ENCODE peak calls at places on chromosomes 1 and 21, in eight cellular contexts. T, A, J, X, V, R, D and Z are unnamed samples.

GRCh38 chr1:210022044-210022443 is 84.0 kb downstream of the SYT14 start:
- DNase-seq in R (no peak), D (no peak), T (no peak), J (no peak), X (no peak), V (no peak), A (no peak), Z (no peak)

GRCh38 chr1:2591233-2591580 is 4.6 kb downstream of the PRXL2B start:
- DNase-seq in X (no peak), D (no peak), R (no peak), V (no peak), T (no peak), A (no peak), J (no peak), Z (no peak)

GRCh38 chr21:45120975-45121374 is 46.6 kb downstream of the ADARB1 start:
- DNase-seq in A (no peak), T (no peak), D (no peak), X (no peak), J (no peak), R (no peak), V (no peak), Z (no peak)

GRCh38 chr21:29148535-29148934 is 18.1 kb downstream of the MAP3K7CL start:
- DNase-seq in T (no peak), V (no peak), R (no peak), A (no peak), X (no peak), J (no peak), D (no peak), Z (no peak)

GRCh38 chr1:201212056-201212455 is 21.4 kb downstream of the IGFN1 start:
- DNase-seq in D (no peak), V (no peak), T (no peak), X (no peak), J (no peak), R (no peak), A (no peak), Z (peak)

GRCh38 chr1:43269627-43270375 is at the start of gene TMEM125:
- DNase-seq in R (peak), J (peak), A (no peak), V (peak), T (no peak), X (peak), D (no peak), Z (peak)

GRCh38 chr1:201598396-201598795 is 59.5 kb downstream of the NAV1 start:
- DNase-seq in J (no peak), D (no peak), V (no peak), X (no peak), A (no peak), T (no peak), R (no peak), Z (peak)

GRCh38 chr1:150876111-150876434 is 326 bp downstream of the ARNT start:
- DNase-seq in D (no peak), J (no peak), X (peak), A (no peak), V (peak), R (no peak), T (no peak), Z (no peak)

GRCh38 chr1:157105988-157106812 is 6.6 kb upstream of the ETV3L start:
- DNase-seq in X (peak), J (peak), R (no peak), T (no peak), D (no peak), V (peak), A (peak), Z (peak)

GRCh38 chr1:24720152-24720551 is 25.1 kb upstream of the CLIC4 start:
- DNase-seq in A (peak), V (peak), D (peak), J (peak), T (peak), R (peak), X (peak), Z (peak)

GRCh38 chr1:85137660-85138059 is 63.2 kb downstream of the SYDE2 start:
- DNase-seq in A (peak), X (no peak), V (peak), T (peak), J (peak), D (no peak), R (no peak), Z (no peak)

GRCh38 chr1:231724876-231725647 is 98.5 kb downstream of the DISC1 start:
- DNase-seq in D (no peak), A (no peak), R (no peak), V (no peak), X (no peak), J (peak), T (peak), Z (no peak)

GRCh38 chr1:221035680-221036153 is 156.5 kb downstream of the HLX start:
- DNase-seq in R (no peak), V (no peak), J (no peak), D (no peak), A (no peak), X (no peak), T (no peak), Z (no peak)

GRCh38 chr1:46370214-46370633 is 23.9 kb upstream of the FAAH start:
- DNase-seq in A (no peak), T (no peak), D (no peak), X (no peak), J (no peak), V (peak), R (no peak), Z (no peak)

GRCh38 chr1:220690140-220691038 is at the start of gene C1orf115:
- DNase-seq in T (peak), D (peak), J (peak), V (peak), R (peak), A (peak), X (no peak), Z (peak)

GRCh38 chr1:25253911-25254310 is 6.7 kb upstream of the RSRP1 start:
- DNase-seq in R (no peak), V (no peak), D (no peak), X (no peak), J (no peak), A (no peak), T (no peak), Z (no peak)

GRCh38 chr1:17485280-17485679 is 45.8 kb upstream of the RCC2 start:
- DNase-seq in A (no peak), V (peak), T (no peak), R (no peak), D (no peak), J (peak), X (no peak), Z (no peak)

GRCh38 chr1:51328279-51328678 is 2.1 kb downstream of the TTC39A start:
- DNase-seq in J (no peak), R (no peak), X (no peak), T (no peak), A (no peak), V (no peak), D (no peak), Z (no peak)

GRCh38 chr1:33825506-33825905 is 38.4 kb upstream of the HMGB4 start:
- DNase-seq in T (no peak), X (no peak), D (no peak), A (no peak), R (no peak), V (no peak), J (no peak), Z (no peak)

GRCh38 chr1:200183637-200184036 is 156.1 kb downstream of the NR5A2 start:
- DNase-seq in R (no peak), T (no peak), X (no peak), J (no peak), V (no peak), D (no peak), A (no peak), Z (no peak)

GRCh38 chr1:157227700-157228099 is 89.5 kb upstream of the ETV3 start:
- DNase-seq in D (no peak), V (no peak), J (no peak), A (no peak), T (no peak), R (no peak), X (no peak), Z (no peak)

GRCh38 chr1:64743954-64744491 is 852 bp upstream of the RAVER2 start:
- DNase-seq in X (no peak), V (no peak), J (peak), A (no peak), T (peak), D (no peak), R (peak), Z (no peak)

GRCh38 chr21:27079807-27080206 is 112.9 kb upstream of the ADAMTS5 start:
- DNase-seq in A (no peak), R (no peak), X (no peak), V (no peak), T (no peak), D (no peak), J (no peak), Z (no peak)

GRCh38 chr1:16046865-16047264 is 3.3 kb downstream of the CLCNKB start:
- DNase-seq in R (no peak), D (no peak), T (no peak), J (no peak), V (no peak), X (no peak), A (no peak), Z (no peak)

GRCh38 chr1:208534604-208534907 is 290.4 kb upstream of the PLXNA2 start:
- DNase-seq in V (no peak), T (no peak), D (no peak), R (no peak), J (peak), X (no peak), A (no peak), Z (no peak)

GRCh38 chr1:95073446-95073845 is 695 bp upstream of the ALG14 start:
- DNase-seq in D (no peak), T (no peak), J (no peak), A (no peak), X (no peak), V (no peak), R (no peak), Z (no peak)

GRCh38 chr1:95069711-95070093 is 3.0 kb downstream of the ALG14 start:
- DNase-seq in R (no peak), T (no peak), X (no peak), J (peak), A (no peak), V (no peak), D (no peak), Z (no peak)

GRCh38 chr1:95072532-95073419 is at the start of gene ALG14:
- DNase-seq in D (peak), V (peak), J (peak), X (peak), A (peak), T (peak), R (peak), Z (peak)

GRCh38 chr1:95072117-95072516 is 634 bp downstream of the ALG14 start:
- DNase-seq in D (no peak), A (no peak), J (peak), R (no peak), V (no peak), X (no peak), T (no peak), Z (no peak)

GRCh38 chr1:95071539-95071938 is 1.2 kb downstream of the ALG14 start:
- DNase-seq in A (no peak), D (no peak), J (no peak), V (no peak), X (no peak), T (no peak), R (no peak), Z (no peak)
- H3K4me3 ChIP-seq in A (no peak), D (peak), J (no peak), V (peak), X (peak), T (peak), R (peak), Z (peak)

GRCh38 chr1:234613128-234613875 is 3.3 kb upstream of the IRF2BP2 start:
- DNase-seq in V (no peak), A (no peak), J (peak), R (no peak), X (no peak), D (no peak), T (no peak), Z (no peak)
- H3K4me3 ChIP-seq in V (peak), A (no peak), J (no peak), R (peak), X (peak), D (peak), T (peak), Z (no peak)

GRCh38 chr1:230572121-230573083 is 69.9 kb upstream of the COG2 start:
- DNase-seq in V (peak), J (peak), X (no peak), T (no peak), D (no peak), R (no peak), A (no peak), Z (no peak)
- H3K4me3 ChIP-seq in V (no peak), J (no peak), X (no peak), T (no peak), D (no peak), R (no peak), A (no peak), Z (no peak)

DNA sequence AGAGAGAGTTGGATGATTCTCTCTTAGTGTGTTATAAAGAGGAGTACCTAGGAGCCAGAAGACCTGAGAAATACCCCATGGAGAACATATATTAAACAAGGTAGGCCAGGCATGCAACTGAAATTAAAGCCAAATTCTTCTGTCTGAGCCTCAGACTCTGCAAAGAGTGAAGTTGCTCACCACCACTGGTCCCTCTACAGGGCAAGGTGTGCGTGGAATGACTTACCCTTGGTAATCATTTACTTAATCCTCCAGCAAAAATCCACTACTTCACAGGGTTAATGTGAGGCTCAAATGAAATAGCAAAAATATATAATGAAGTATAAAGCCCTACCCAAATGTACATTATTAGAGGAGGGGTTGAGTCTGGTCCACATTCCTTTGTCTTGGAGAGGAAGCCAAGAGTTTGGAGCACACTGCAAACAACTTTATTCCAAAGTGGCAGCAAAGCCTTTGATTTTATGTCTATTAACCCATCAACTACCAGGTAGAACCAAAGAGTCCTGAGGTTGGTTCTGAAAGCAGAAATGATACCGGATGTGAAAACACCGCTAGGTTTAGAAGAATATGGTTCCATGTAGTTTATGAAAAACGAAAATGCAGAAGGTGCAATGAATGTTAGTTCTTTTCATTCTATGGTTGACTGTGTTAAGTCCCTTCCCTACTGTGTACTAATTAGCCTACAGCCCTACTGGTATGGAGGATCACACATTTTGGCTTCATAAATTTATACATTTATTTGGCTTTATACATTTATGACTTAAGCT is 8.5 kb downstream of the SSR2 start:
- DNase-seq in T (no peak), X (no peak), V (no peak), D (no peak), J (no peak), R (no peak), A (no peak), Z (no peak)
- H3K4me3 ChIP-seq in T (no peak), X (no peak), V (no peak), D (no peak), J (no peak), R (no peak), A (no peak), Z (no peak)

GRCh38 chr1:19455353-19455752 is 30.0 kb downstream of the CAPZB start:
- DNase-seq in T (no peak), J (no peak), R (no peak), A (no peak), X (no peak), V (no peak), D (no peak), Z (no peak)
- H3K4me3 ChIP-seq in T (no peak), J (no peak), R (no peak), A (no peak), X (no peak), V (no peak), D (no peak), Z (no peak)

DNA sequence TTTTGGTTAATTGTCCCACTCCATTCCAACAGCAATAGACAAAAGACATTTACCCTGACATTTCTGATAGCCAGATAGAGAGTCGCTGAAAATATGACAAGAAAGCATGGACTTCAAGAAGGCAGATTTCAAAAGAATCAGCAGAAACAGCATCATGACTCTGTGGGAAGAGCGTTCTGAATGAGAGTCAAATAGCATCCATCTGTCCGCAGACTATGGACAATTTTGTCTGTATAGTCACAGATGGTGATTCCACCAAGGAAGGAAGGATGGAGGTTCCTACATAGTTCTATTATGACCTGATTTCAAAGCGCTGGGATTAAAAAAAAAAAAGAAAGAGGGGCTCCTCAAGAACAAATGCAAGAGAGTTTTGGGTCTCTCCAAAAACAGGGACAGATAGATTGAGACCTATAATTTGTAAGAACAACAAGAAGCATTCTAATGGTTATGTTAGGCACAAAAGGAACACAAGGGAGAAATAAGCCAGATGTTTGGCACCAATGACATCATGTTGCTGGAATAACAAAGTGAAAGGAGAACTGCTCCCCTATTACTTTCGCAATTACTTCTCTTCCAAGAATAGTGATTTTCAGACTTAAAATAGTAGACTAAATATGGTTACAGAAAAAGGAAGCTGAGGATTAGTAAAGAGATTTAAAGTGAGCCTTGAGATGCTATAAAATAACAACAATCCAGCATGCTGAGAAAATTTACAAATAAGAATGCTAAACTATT is 28.5 kb downstream of the NIBAN1 start:
- DNase-seq in J (no peak), V (no peak), T (no peak), D (no peak), R (no peak), X (no peak), A (no peak), Z (no peak)
- H3K4me3 ChIP-seq in J (no peak), V (no peak), T (no peak), D (peak), R (no peak), X (no peak), A (no peak), Z (no peak)